ENCODE peak calls at places on chromosomes 1 and 21, in nine cellular contexts. W, O, T, C, F, U, G, I and X are unnamed samples.

GRCh38 chr1:59186656-59187055 is 110.2 kb upstream of the FGGY start:
- ATAC-seq in W (no peak), G (no peak), U (no peak), O (no peak), I (no peak), C (no peak), F (no peak), T (no peak), X (no peak)

GRCh38 chr1:25707280-25708016 is 90.9 kb downstream of the MAN1C1 start:
- ATAC-seq in C (no peak), O (no peak), W (no peak), T (no peak), F (no peak), U (no peak), G (no peak), I (no peak), X (peak)

GRCh38 chr1:226029093-226029496 is 30.0 kb upstream of the SDE2 start:
- ATAC-seq in C (no peak), G (peak), I (no peak), T (no peak), W (no peak), U (no peak), F (peak), O (no peak), X (no peak)

GRCh38 chr1:37814257-37814656 is 6.2 kb upstream of the YRDC start:
- ATAC-seq in C (no peak), W (no peak), G (no peak), F (no peak), U (no peak), O (no peak), I (no peak), T (no peak), X (no peak)

GRCh38 chr1:193437785-193438184 is 251.4 kb upstream of the B3GALT2 start:
- ATAC-seq in I (no peak), T (peak), O (no peak), G (peak), C (no peak), W (peak), F (no peak), U (peak), X (peak)

GRCh38 chr1:160454371-160455152 is 54.2 kb downstream of the VANGL2 start:
- ATAC-seq in U (peak), C (no peak), F (no peak), T (peak), O (no peak), G (peak), I (no peak), W (no peak), X (no peak)

GRCh38 chr1:77308889-77309621 is 27.2 kb downstream of the AK5 start:
- ATAC-seq in O (no peak), G (no peak), C (no peak), U (no peak), T (peak), W (peak), F (no peak), I (no peak), X (no peak)

GRCh38 chr1:231807498-231807897 is 180.9 kb downstream of the DISC1 start:
- ATAC-seq in T (no peak), C (no peak), G (no peak), O (no peak), W (no peak), I (no peak), U (no peak), F (no peak), X (no peak)

GRCh38 chr1:53899206-53899628 is 5.2 kb downstream of the DIO1 start:
- ATAC-seq in F (no peak), O (no peak), I (peak), U (no peak), C (no peak), T (no peak), W (no peak), G (no peak), X (no peak)

GRCh38 chr1:13808729-13809131 is 108.7 kb downstream of the PRDM2 start:
- ATAC-seq in U (no peak), O (no peak), F (no peak), T (no peak), G (peak), I (no peak), C (no peak), W (no peak), X (no peak)

GRCh38 chr21:22115746-22116145 is 1117.5 kb downstream of the NCAM2 start:
- ATAC-seq in G (no peak), T (no peak), U (no peak), O (no peak), I (no peak), W (no peak), C (no peak), F (no peak), X (no peak)

GRCh38 chr21:36917487-36918158 is 48.8 kb downstream of the HLCS start:
- ATAC-seq in W (no peak), U (no peak), T (no peak), O (no peak), G (no peak), C (peak), F (peak), I (peak), X (peak)

GRCh38 chr1:71964188-71964587 is 318.2 kb downstream of the NEGR1 start:
- ATAC-seq in G (no peak), O (no peak), C (no peak), I (no peak), F (peak), W (no peak), T (no peak), U (no peak), X (no peak)

GRCh38 chr1:12157366-12158231 is 9.2 kb upstream of the TNFRSF1B start:
- ATAC-seq in I (no peak), T (peak), U (peak), G (peak), C (no peak), O (no peak), W (peak), F (peak), X (no peak)

GRCh38 chr1:47875831-47876586 is 121.2 kb downstream of the TRABD2B start:
- ATAC-seq in O (no peak), F (peak), I (no peak), T (no peak), G (peak), U (no peak), W (no peak), C (no peak), X (no peak)

GRCh38 chr1:48916121-48917069 is 139.7 kb upstream of the BEND5 start:
- ATAC-seq in O (no peak), T (no peak), G (peak), W (no peak), I (no peak), U (no peak), F (peak), C (peak), X (peak)

GRCh38 chr21:42799516-42799915 is 79.8 kb downstream of the WDR4 start:
- ATAC-seq in I (no peak), F (no peak), O (no peak), T (peak), U (peak), C (peak), W (no peak), G (peak), X (peak)

GRCh38 chr1:3462356-3463012 is 8.0 kb downstream of the ARHGEF16 start:
- ATAC-seq in G (no peak), T (no peak), I (no peak), W (no peak), U (no peak), F (no peak), C (no peak), O (no peak), X (no peak)

GRCh38 chr21:15279484-15279883 is 214.7 kb upstream of the NRIP1 start:
- ATAC-seq in U (no peak), T (no peak), I (no peak), O (no peak), C (no peak), G (no peak), W (no peak), F (no peak), X (no peak)

GRCh38 chr1:53381790-53382401 is 54.0 kb upstream of the LRP8 start:
- ATAC-seq in O (no peak), T (no peak), G (no peak), W (no peak), C (peak), U (no peak), F (no peak), I (no peak), X (peak)

GRCh38 chr1:40338745-40339419 is 21.8 kb upstream of the COL9A2 start:
- ATAC-seq in I (peak), G (peak), T (peak), U (peak), C (peak), W (peak), O (peak), F (peak), X (peak)

GRCh38 chr1:7478797-7479499 is 292.1 kb upstream of the VAMP3 start:
- ATAC-seq in O (no peak), G (no peak), W (no peak), F (peak), C (no peak), I (peak), U (peak), T (no peak), X (peak)

GRCh38 chr1:24151175-24151533 is 8.2 kb upstream of the IL22RA1 start:
- ATAC-seq in F (no peak), U (no peak), T (no peak), G (peak), C (no peak), I (no peak), O (no peak), W (no peak), X (no peak)

GRCh38 chr1:28280961-28281360 is 21.6 kb downstream of the SESN2 start:
- ATAC-seq in C (no peak), U (no peak), F (peak), I (no peak), W (no peak), T (no peak), O (no peak), G (no peak), X (no peak)

GRCh38 chr1:107920999-107921398 is 44.0 kb downstream of the VAV3 start:
- ATAC-seq in W (no peak), C (no peak), T (no peak), I (no peak), G (no peak), O (no peak), U (no peak), F (no peak), X (no peak)

GRCh38 chr1:18668051-18668450 is 37.4 kb downstream of the PAX7 start:
- ATAC-seq in W (no peak), O (no peak), G (no peak), T (no peak), C (peak), I (no peak), U (no peak), F (no peak), X (peak)

GRCh38 chr21:32386195-32386870 is 6.5 kb downstream of the URB1 start:
- ATAC-seq in T (no peak), W (no peak), F (no peak), G (no peak), C (no peak), O (no peak), I (peak), U (peak), X (peak)

GRCh38 chr1:165828103-165828558 is 717 bp downstream of the UCK2 start:
- ATAC-seq in T (peak), W (peak), G (peak), O (peak), F (peak), U (peak), I (peak), C (peak), X (peak)

GRCh38 chr1:17207966-17208418 is 3.1 kb downstream of the PADI1 start:
- ATAC-seq in C (peak), U (peak), I (no peak), O (peak), W (peak), G (peak), T (peak), F (peak), X (peak)

GRCh38 chr1:150567717-150568561 is 11.5 kb downstream of the MCL1 start:
- ATAC-seq in F (peak), O (peak), U (peak), G (peak), W (peak), I (peak), T (peak), C (peak), X (peak)

GRCh38 chr21:37658121-37658993 is 257.9 kb downstream of the KCNJ6 start:
- ATAC-seq in C (no peak), G (no peak), W (no peak), T (no peak), F (no peak), I (no peak), O (no peak), U (no peak), X (no peak)

GRCh38 chr1:152043870-152044269 is 7.1 kb upstream of the S100A11 start:
- ATAC-seq in F (no peak), T (no peak), U (no peak), O (no peak), C (no peak), I (no peak), G (no peak), W (no peak), X (no peak)

GRCh38 chr1:201021333-201022177 is 2.0 kb downstream of the KIF21B start:
- ATAC-seq in O (no peak), I (no peak), C (no peak), W (no peak), U (no peak), G (no peak), F (no peak), T (no peak), X (no peak)

GRCh38 chr1:38699330-38700076 is 160.1 kb downstream of the RRAGC start:
- ATAC-seq in F (no peak), I (no peak), C (no peak), G (no peak), U (no peak), T (no peak), O (no peak), W (no peak), X (no peak)

GRCh38 chr21:32257952-32258785 is 20.7 kb downstream of the MIS18A start:
- ATAC-seq in G (peak), W (peak), O (peak), I (peak), C (peak), F (peak), U (peak), T (peak), X (peak)